ENCODE peak calls at places on chromosomes 13 and 19, in six cellular contexts. G, A, Q, P, N and O are unnamed samples.

GRCh38 chr13:113666951-113667701 is at the start of gene GRK1:
- DNase-seq in A (no peak), G (peak), N (peak), Q (no peak), P (no peak), O (no peak)

GRCh38 chr13:51914137-51914493 is 52.3 kb downstream of the CCDC70 start:
- DNase-seq in N (no peak), G (no peak), P (no peak), Q (no peak), A (no peak), O (no peak)

GRCh38 chr19:15779756-15780476 is 7.5 kb upstream of the OR10H5 start:
- DNase-seq in Q (peak), A (peak), N (peak), P (no peak), G (peak), O (peak)

GRCh38 chr19:10800488-10800887 is 35.5 kb downstream of the TMED1 start:
- DNase-seq in G (no peak), P (no peak), A (peak), Q (no peak), N (peak), O (peak)

GRCh38 chr19:21143846-21144245 is 2.0 kb downstream of the ZNF431 start:
- DNase-seq in G (no peak), Q (no peak), P (no peak), N (no peak), A (no peak), O (no peak)

GRCh38 chr19:50432658-50433057 is at the start of gene MYBPC2:
- DNase-seq in G (peak), P (no peak), N (no peak), Q (no peak), A (no peak), O (no peak)

GRCh38 chr19:47778954-47779351 is 450 bp downstream of the SELENOW start:
- DNase-seq in Q (peak), N (peak), G (no peak), P (no peak), A (peak), O (no peak)

GRCh38 chr13:22130254-22130653 is 459.4 kb downstream of the FGF9 start:
- DNase-seq in N (no peak), Q (no peak), P (no peak), G (no peak), A (no peak), O (no peak)

DNA sequence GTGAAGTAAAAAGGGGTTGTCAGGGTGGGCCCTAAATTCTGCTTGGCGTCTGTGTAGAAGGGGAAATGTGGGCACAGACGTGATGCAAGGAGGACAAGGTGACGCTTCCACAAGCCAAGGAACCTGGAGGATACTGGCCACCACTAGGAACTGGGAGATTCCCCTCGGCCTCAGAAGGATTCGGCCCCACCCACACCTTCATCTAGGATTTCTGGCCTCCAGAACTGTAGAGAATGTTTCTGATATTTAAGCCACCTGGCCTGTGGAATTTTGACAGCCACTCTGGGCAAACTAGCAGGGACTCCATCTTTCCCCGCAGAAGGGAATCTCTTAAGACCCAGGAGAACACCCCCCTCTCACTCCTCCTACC is 1.1 kb downstream of the PLEKHJ1 start:
- DNase-seq in Q (no peak), N (no peak), G (no peak), A (no peak), P (no peak), O (no peak)
- H3K27ac ChIP-seq in Q (peak), N (peak), G (peak), A (no peak), P (peak), O (peak)

DNA sequence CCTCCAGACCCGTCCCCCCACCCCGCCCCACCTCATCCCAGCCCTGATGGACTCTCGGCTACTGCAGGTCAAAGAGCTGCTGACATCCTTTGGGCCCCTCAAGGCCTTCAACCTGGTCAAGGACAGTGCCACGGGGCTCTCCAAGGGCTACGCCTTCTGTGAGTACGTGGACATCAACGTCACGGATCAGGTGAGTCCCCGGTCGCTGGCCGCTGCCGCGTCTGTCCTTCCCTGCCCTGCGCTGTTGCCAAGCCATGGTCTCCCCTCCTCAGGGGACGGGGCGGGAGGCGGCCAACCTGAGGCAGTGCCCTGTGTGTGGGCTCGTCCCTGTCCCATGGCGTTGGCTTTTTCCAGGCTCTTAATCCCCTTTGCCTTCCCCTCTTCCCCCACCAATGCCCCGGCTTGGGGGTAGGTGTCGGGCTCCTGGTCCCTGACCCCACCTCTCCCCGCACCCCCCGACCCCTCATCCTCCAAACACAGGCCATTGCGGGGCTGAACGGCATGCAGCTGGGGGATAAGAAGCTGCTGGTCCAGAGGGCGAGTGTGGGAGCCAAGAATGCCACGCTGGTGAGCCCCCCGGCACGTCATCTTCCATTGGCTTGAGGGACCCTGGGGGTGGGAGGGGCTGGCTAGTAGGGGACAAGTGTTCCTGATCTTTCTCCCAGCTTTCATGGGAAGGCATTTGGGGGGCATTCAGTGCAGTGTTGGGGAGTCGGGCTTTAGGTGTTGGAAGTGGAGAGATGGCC is 6.2 kb upstream of the EPN1 start:
- DNase-seq in G (no peak), N (no peak), Q (no peak), P (no peak), A (no peak), O (no peak)
- H3K27ac ChIP-seq in G (no peak), N (no peak), Q (no peak), P (no peak), A (no peak), O (no peak)

DNA sequence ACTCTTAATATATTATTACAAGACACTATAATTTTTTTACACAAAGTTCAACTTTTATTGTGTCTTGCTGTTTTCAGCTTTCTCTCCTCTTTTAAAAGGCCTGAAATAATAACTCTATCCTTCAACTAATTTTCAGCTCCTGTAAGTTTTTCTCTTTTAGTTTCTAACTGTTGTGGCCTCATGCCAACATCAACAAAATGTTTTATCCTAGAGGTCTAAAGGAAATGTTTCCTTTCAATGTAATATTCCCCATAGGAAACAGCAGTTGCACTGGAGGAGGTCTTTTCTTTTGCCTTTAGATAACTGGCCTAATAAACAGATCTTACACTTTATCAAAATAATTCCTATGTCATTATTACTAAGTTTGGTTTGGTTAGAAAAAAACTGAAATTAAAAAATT is 8.5 kb upstream of the ZNF616 start:
- DNase-seq in N (no peak), P (no peak), G (no peak), Q (no peak), A (no peak), O (no peak)
- H3K27ac ChIP-seq in N (no peak), P (no peak), G (no peak), Q (no peak), A (no peak), O (no peak)

GRCh38 chr13:65275838-65276630 is 1954.1 kb downstream of the PCDH9 start:
- DNase-seq in A (no peak), Q (no peak), P (no peak), G (peak), N (no peak), O (no peak)
- H3K27ac ChIP-seq in A (no peak), Q (no peak), P (no peak), G (no peak), N (no peak), O (no peak)

GRCh38 chr19:5625641-5626040 is 2.8 kb downstream of the SAFB start:
- DNase-seq in Q (no peak), G (no peak), A (no peak), N (no peak), P (no peak), O (no peak)

GRCh38 chr19:5631511-5632240 is 8.8 kb downstream of the SAFB start:
- DNase-seq in Q (no peak), P (no peak), G (no peak), A (no peak), N (no peak), O (no peak)

GRCh38 chr19:5628919-5629481 is 6.1 kb downstream of the SAFB start:
- DNase-seq in P (no peak), G (no peak), Q (no peak), A (no peak), N (no peak), O (no peak)

GRCh38 chr19:5627395-5627904 is 4.6 kb downstream of the SAFB start:
- DNase-seq in P (no peak), N (peak), A (peak), G (no peak), Q (peak), O (peak)

DNA sequence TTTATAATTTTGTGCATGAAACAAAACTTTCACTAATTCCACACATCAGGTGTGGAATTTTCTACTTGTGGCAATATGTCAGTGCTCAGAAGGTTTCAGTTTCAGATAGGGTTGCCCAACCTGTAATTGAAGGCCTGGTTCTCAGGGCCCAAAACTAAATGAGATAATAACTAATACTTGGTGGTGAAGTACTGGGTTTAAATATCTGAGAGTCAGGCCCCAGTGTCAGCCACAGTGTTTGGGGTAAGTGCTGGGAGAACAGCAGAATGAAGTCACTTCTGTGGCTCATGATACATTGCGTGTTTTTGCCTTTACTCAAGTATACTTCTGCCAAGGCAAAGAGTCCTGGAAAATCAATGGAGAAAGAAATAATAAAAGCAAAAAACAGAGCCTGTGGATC is 5.6 kb downstream of the SAFB start:
- DNase-seq in G (no peak), A (no peak), N (no peak), P (no peak), Q (no peak), O (no peak)
- H3K27ac ChIP-seq in G (no peak), A (no peak), N (no peak), P (no peak), Q (no peak), O (no peak)

GRCh38 chr19:31641591-31641990 is 292.4 kb upstream of the TSHZ3 start:
- DNase-seq in A (no peak), N (no peak), Q (no peak), G (no peak), P (no peak), O (no peak)
- H3K27ac ChIP-seq in A (no peak), N (no peak), Q (no peak), G (no peak), P (no peak), O (no peak)

GRCh38 chr19:17048885-17049453 is 22.4 kb upstream of the CPAMD8 start:
- DNase-seq in N (no peak), P (no peak), Q (no peak), G (no peak), A (no peak), O (no peak)
- H3K27ac ChIP-seq in N (no peak), P (no peak), Q (no peak), G (no peak), A (no peak), O (no peak)

GRCh38 chr13:48400090-48400694 is 12.7 kb downstream of the LPAR6 start:
- DNase-seq in G (no peak), A (no peak), Q (no peak), N (no peak), P (no peak), O (no peak)

GRCh38 chr13:48400820-48401219 is 12.1 kb downstream of the LPAR6 start:
- DNase-seq in P (no peak), A (no peak), G (no peak), Q (no peak), N (no peak), O (no peak)

GRCh38 chr13:48402325-48402962 is 10.5 kb downstream of the LPAR6 start:
- DNase-seq in N (no peak), Q (no peak), P (no peak), G (no peak), A (no peak), O (no peak)

GRCh38 chr13:48403151-48403631 is 9.7 kb downstream of the LPAR6 start:
- DNase-seq in Q (no peak), G (no peak), N (no peak), P (no peak), A (no peak), O (no peak)

DNA sequence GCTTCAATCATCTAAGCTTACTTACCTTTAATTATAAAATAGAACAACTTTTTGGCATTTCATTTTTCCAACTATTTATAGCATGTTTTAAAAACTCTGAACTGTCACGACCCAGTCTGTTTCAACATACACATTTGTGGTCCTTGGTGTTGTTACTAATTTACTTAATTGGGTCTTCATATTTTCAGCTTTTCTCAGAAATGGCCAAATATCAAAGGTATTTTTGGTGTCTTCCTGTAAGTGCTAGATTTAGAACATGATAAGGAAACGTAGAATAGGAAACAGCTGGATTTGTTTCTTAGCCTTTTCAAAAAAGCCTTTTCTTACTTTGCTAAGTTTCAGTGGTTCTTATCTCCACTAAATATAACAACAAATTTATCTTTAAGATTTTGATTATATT is 11.4 kb downstream of the LPAR6 start:
- DNase-seq in G (no peak), P (no peak), Q (no peak), N (no peak), A (no peak), O (no peak)
- H3K27ac ChIP-seq in G (no peak), P (peak), Q (peak), N (peak), A (no peak), O (no peak)